ENCODE peak calls at places on chromosomes 4 and X, in five cellular contexts. O is CD8-positive, alpha-beta T cell; L is epithelial cell of esophagus; C is G401; J is RWPE2. P is an unnamed sample.

GRCh38 chr4:73780834-73781233 is 40.5 kb downstream of the CXCL8 start:
- DNase-seq in O (no peak), L (no peak), C (no peak), J (no peak), P (no peak)

GRCh38 chrX:18983711-18984380 is at the start of gene PHKA2:
- DNase-seq in L (peak), O (no peak), J (no peak), C (peak), P (no peak)

GRCh38 chr4:35087216-35087615 is 1157.1 kb downstream of the ARAP2 start:
- DNase-seq in O (no peak), J (no peak), L (peak), C (no peak), P (peak)

GRCh38 chrX:38215141-38215540 is 5.5 kb downstream of the SRPX start:
- DNase-seq in L (peak), C (no peak), O (no peak), J (no peak), P (no peak)

GRCh38 chr4:3250438-3250955 is 1.5 kb downstream of the MSANTD1 start:
- DNase-seq in L (no peak), J (peak), O (no peak), C (no peak), P (no peak)

GRCh38 chr4:2755821-2756690 is at the start of gene TNIP2:
- DNase-seq in L (peak), C (peak), O (peak), J (no peak), P (peak)

GRCh38 chr4:10629394-10629793 is 55.2 kb downstream of the CLNK start:
- DNase-seq in L (no peak), O (no peak), C (no peak), J (no peak), P (no peak)

GRCh38 chrX:115360220-115360781 is 70.8 kb downstream of the LUZP4 start:
- DNase-seq in O (no peak), C (no peak), L (no peak), J (no peak), P (no peak)

GRCh38 chrX:136866337-136867095 is 14.0 kb downstream of the RBMX start:
- DNase-seq in C (peak), L (no peak), J (no peak), O (no peak), P (no peak)

GRCh38 chrX:114774691-114775090 is 190.8 kb downstream of the HTR2C start:
- DNase-seq in C (no peak), L (peak), J (no peak), O (no peak), P (no peak)

GRCh38 chrX:154714925-154715324 is 36.0 kb downstream of the GAB3 start:
- DNase-seq in L (peak), O (no peak), J (no peak), C (peak), P (peak)

GRCh38 chrX:17669458-17669857 is 67.8 kb upstream of the SCML1 start:
- DNase-seq in J (no peak), C (no peak), L (no peak), O (no peak), P (no peak)

GRCh38 chrX:97158270-97158669 is 274.6 kb downstream of the RPA4 start:
- DNase-seq in J (no peak), L (peak), C (no peak), O (no peak), P (peak)

GRCh38 chrX:107547621-107548020 is 80.7 kb upstream of the PRPS1 start:
- DNase-seq in J (no peak), L (no peak), O (no peak), C (no peak), P (no peak)

GRCh38 chr4:36997727-36998126 is 246.8 kb upstream of the NWD2 start:
- DNase-seq in O (no peak), J (no peak), L (peak), C (no peak), P (no peak)

GRCh38 chr4:41287005-41287404 is 30.3 kb downstream of the UCHL1 start:
- DNase-seq in C (no peak), L (no peak), J (no peak), O (no peak), P (no peak)

GRCh38 chr4:67452100-67452887 is 93.0 kb downstream of the CENPC start:
- DNase-seq in C (no peak), J (no peak), O (no peak), L (no peak), P (no peak)

GRCh38 chr4:123144626-123145025 is 222.2 kb upstream of the NUDT6 start:
- DNase-seq in O (no peak), C (no peak), J (no peak), L (no peak), P (no peak)

P was measured in NCI-H1105.